ENCODE peak calls at places on chromosomes 11 and 22, in six cellular contexts. One of them, this sample, is unnamed.

GRCh38 chr22:48591286-48592065 is 1236.2 kb downstream of the BRD1 start:
- DNase-seq in fibroblast of pulmonary artery: no peak
- DNase-seq in CD4-positive, CD25-positive, alpha-beta regulatory T cell: no peak
- DNase-seq in CD8-positive, alpha-beta T cell: no peak
- DNase-seq in SJSA1: no peak
- DNase-seq in foreskin fibroblast: no peak
- DNase-seq in this sample: no peak

GRCh38 chr11:70315726-70316125 is 45.2 kb downstream of the PPFIA1 start:
- DNase-seq in CD4-positive, CD25-positive, alpha-beta regulatory T cell: no peak
- DNase-seq in CD8-positive, alpha-beta T cell: no peak
- DNase-seq in foreskin fibroblast: no peak
- DNase-seq in SJSA1: no peak
- DNase-seq in fibroblast of pulmonary artery: no peak
- DNase-seq in this sample: no peak

GRCh38 chr11:131581006-131581405 is 210.6 kb downstream of the NTM start:
- DNase-seq in fibroblast of pulmonary artery: no peak
- DNase-seq in SJSA1: no peak
- DNase-seq in foreskin fibroblast: no peak
- DNase-seq in CD4-positive, CD25-positive, alpha-beta regulatory T cell: no peak
- DNase-seq in CD8-positive, alpha-beta T cell: no peak
- DNase-seq in this sample: no peak

GRCh38 chr11:126925321-126926093 is 75.1 kb downstream of the KIRREL3 start:
- DNase-seq in foreskin fibroblast: peak; percentile 57
- DNase-seq in CD8-positive, alpha-beta T cell: no peak
- DNase-seq in fibroblast of pulmonary artery: no peak
- DNase-seq in CD4-positive, CD25-positive, alpha-beta regulatory T cell: no peak
- DNase-seq in SJSA1: no peak
- DNase-seq in this sample: no peak

GRCh38 chr22:32544953-32545558 is 70.4 kb downstream of the FBXO7 start:
- DNase-seq in CD8-positive, alpha-beta T cell: no peak
- DNase-seq in foreskin fibroblast: peak; percentile 49
- DNase-seq in SJSA1: peak; percentile 81
- DNase-seq in fibroblast of pulmonary artery: no peak
- DNase-seq in CD4-positive, CD25-positive, alpha-beta regulatory T cell: no peak
- DNase-seq in this sample: no peak

GRCh38 chr11:127042445-127042844 is 41.9 kb upstream of the KIRREL3 start:
- DNase-seq in foreskin fibroblast: peak; percentile 33
- DNase-seq in fibroblast of pulmonary artery: no peak
- DNase-seq in CD4-positive, CD25-positive, alpha-beta regulatory T cell: no peak
- DNase-seq in SJSA1: no peak
- DNase-seq in CD8-positive, alpha-beta T cell: no peak
- DNase-seq in this sample: no peak

GRCh38 chr22:46010951-46011626 is 34.1 kb upstream of the WNT7B start:
- DNase-seq in CD8-positive, alpha-beta T cell: no peak
- DNase-seq in fibroblast of pulmonary artery: no peak
- DNase-seq in foreskin fibroblast: no peak
- DNase-seq in SJSA1: no peak
- DNase-seq in CD4-positive, CD25-positive, alpha-beta regulatory T cell: no peak
- DNase-seq in this sample: no peak

GRCh38 chr11:22304337-22304961 is 33.7 kb upstream of the SLC17A6 start:
- DNase-seq in SJSA1: peak; percentile 5
- DNase-seq in foreskin fibroblast: peak; percentile 13
- DNase-seq in fibroblast of pulmonary artery: peak; percentile 54
- DNase-seq in CD8-positive, alpha-beta T cell: no peak
- DNase-seq in CD4-positive, CD25-positive, alpha-beta regulatory T cell: peak; percentile 2
- DNase-seq in this sample: no peak

GRCh38 chr22:50269573-50270301 is 443 bp downstream of the MAPK11 start:
- DNase-seq in SJSA1: no peak
- DNase-seq in fibroblast of pulmonary artery: peak; percentile 45
- DNase-seq in CD8-positive, alpha-beta T cell: no peak
- DNase-seq in CD4-positive, CD25-positive, alpha-beta regulatory T cell: no peak
- DNase-seq in foreskin fibroblast: peak; percentile 81
- DNase-seq in this sample: peak; percentile 32

GRCh38 chr11:16402654-16403447 is 46.5 kb upstream of the SOX6 start:
- DNase-seq in CD4-positive, CD25-positive, alpha-beta regulatory T cell: no peak
- DNase-seq in foreskin fibroblast: no peak
- DNase-seq in CD8-positive, alpha-beta T cell: no peak
- DNase-seq in fibroblast of pulmonary artery: no peak
- DNase-seq in SJSA1: no peak
- DNase-seq in this sample: no peak

GRCh38 chr22:46007848-46008261 is 30.9 kb upstream of the WNT7B start:
- DNase-seq in foreskin fibroblast: peak; percentile 96
- DNase-seq in CD4-positive, CD25-positive, alpha-beta regulatory T cell: no peak
- DNase-seq in fibroblast of pulmonary artery: peak; percentile 96
- DNase-seq in SJSA1: peak; percentile 79
- DNase-seq in CD8-positive, alpha-beta T cell: no peak
- DNase-seq in this sample: no peak

GRCh38 chr11:67463680-67464410 is 5.2 kb downstream of the TMEM134 start:
- DNase-seq in CD4-positive, CD25-positive, alpha-beta regulatory T cell: no peak
- DNase-seq in CD8-positive, alpha-beta T cell: no peak
- DNase-seq in SJSA1: peak; percentile 73
- DNase-seq in fibroblast of pulmonary artery: no peak
- DNase-seq in foreskin fibroblast: no peak
- DNase-seq in this sample: no peak

GRCh38 chr11:48055292-48056132 is 75.2 kb downstream of the PTPRJ start:
- DNase-seq in fibroblast of pulmonary artery: no peak
- DNase-seq in CD8-positive, alpha-beta T cell: peak; percentile 76
- DNase-seq in foreskin fibroblast: peak; percentile 16
- DNase-seq in CD4-positive, CD25-positive, alpha-beta regulatory T cell: peak; percentile 75
- DNase-seq in SJSA1: peak; percentile 63
- DNase-seq in this sample: peak; percentile 80

GRCh38 chr11:125070699-125071254 is 7.7 kb downstream of the SLC37A2 start:
- DNase-seq in SJSA1: no peak
- DNase-seq in CD8-positive, alpha-beta T cell: no peak
- DNase-seq in CD4-positive, CD25-positive, alpha-beta regulatory T cell: no peak
- DNase-seq in foreskin fibroblast: peak; percentile 93
- DNase-seq in fibroblast of pulmonary artery: peak; percentile 77
- DNase-seq in this sample: no peak

GRCh38 chr11:66231561-66231960 is 36.9 kb upstream of the RAB1B start:
- DNase-seq in CD4-positive, CD25-positive, alpha-beta regulatory T cell: no peak
- DNase-seq in fibroblast of pulmonary artery: no peak
- DNase-seq in foreskin fibroblast: no peak
- DNase-seq in SJSA1: no peak
- DNase-seq in CD8-positive, alpha-beta T cell: no peak
- DNase-seq in this sample: no peak

GRCh38 chr11:20597137-20597923 is 2.1 kb upstream of the SLC6A5 start:
- DNase-seq in foreskin fibroblast: no peak
- DNase-seq in fibroblast of pulmonary artery: no peak
- DNase-seq in CD4-positive, CD25-positive, alpha-beta regulatory T cell: no peak
- DNase-seq in SJSA1: no peak
- DNase-seq in CD8-positive, alpha-beta T cell: no peak
- DNase-seq in this sample: no peak
- H3K4me3 ChIP-seq in foreskin fibroblast: no peak overlapping the region
- H3K4me3 ChIP-seq in fibroblast of pulmonary artery: no peak overlapping the region
- H3K4me3 ChIP-seq in CD4-positive, CD25-positive, alpha-beta regulatory T cell: no peak overlapping the region
- H3K4me3 ChIP-seq in SJSA1: no peak overlapping the region
- H3K4me3 ChIP-seq in CD8-positive, alpha-beta T cell: no peak overlapping the region
- H3K4me3 ChIP-seq in this sample: no peak overlapping the region

GRCh38 chr11:35579557-35580396 is 38.5 kb upstream of the FJX1 start:
- DNase-seq in fibroblast of pulmonary artery: peak; percentile 95
- DNase-seq in foreskin fibroblast: peak; percentile 96
- DNase-seq in SJSA1: peak; percentile 95
- DNase-seq in CD4-positive, CD25-positive, alpha-beta regulatory T cell: no peak
- DNase-seq in CD8-positive, alpha-beta T cell: no peak
- DNase-seq in this sample: no peak
- H3K4me3 ChIP-seq in fibroblast of pulmonary artery: no peak overlapping the region
- H3K4me3 ChIP-seq in foreskin fibroblast: no peak overlapping the region
- H3K4me3 ChIP-seq in SJSA1: no peak overlapping the region
- H3K4me3 ChIP-seq in CD4-positive, CD25-positive, alpha-beta regulatory T cell: no peak overlapping the region
- H3K4me3 ChIP-seq in CD8-positive, alpha-beta T cell: no peak overlapping the region
- H3K4me3 ChIP-seq in this sample: no peak overlapping the region

DNA sequence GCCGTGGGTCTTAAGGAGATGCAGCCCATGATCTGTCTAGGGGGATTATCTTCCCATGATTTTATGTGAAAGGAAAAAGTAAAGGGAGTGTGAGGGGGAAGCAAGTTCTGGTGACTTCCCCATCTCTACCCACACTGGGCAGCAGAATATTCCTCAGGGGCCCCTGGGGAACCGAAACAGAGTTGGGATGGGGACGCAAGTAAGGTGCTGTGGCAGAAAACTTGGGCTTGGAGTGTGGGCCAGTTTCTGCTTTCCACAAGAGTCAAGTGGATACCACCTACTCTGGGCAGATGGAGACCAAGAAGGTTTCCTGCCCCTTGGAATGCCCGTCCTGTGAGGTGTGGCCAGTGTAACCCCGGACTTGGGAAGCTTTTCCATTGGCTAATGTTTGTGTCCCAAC is 64.4 kb downstream of the SGSM3 start:
- DNase-seq in SJSA1: no peak
- DNase-seq in foreskin fibroblast: no peak
- DNase-seq in CD8-positive, alpha-beta T cell: no peak
- DNase-seq in CD4-positive, CD25-positive, alpha-beta regulatory T cell: no peak
- DNase-seq in fibroblast of pulmonary artery: no peak
- DNase-seq in this sample: no peak
- H3K4me3 ChIP-seq in SJSA1: no peak overlapping the region
- H3K4me3 ChIP-seq in foreskin fibroblast: no peak overlapping the region
- H3K4me3 ChIP-seq in CD8-positive, alpha-beta T cell: no peak overlapping the region
- H3K4me3 ChIP-seq in CD4-positive, CD25-positive, alpha-beta regulatory T cell: no peak overlapping the region
- H3K4me3 ChIP-seq in fibroblast of pulmonary artery: no peak overlapping the region
- H3K4me3 ChIP-seq in this sample: no peak overlapping the region

GRCh38 chr11:2298131-2298794 is 3.5 kb downstream of the C11orf21 start:
- DNase-seq in CD8-positive, alpha-beta T cell: peak; percentile 47
- DNase-seq in SJSA1: no peak
- DNase-seq in fibroblast of pulmonary artery: no peak
- DNase-seq in foreskin fibroblast: no peak
- DNase-seq in CD4-positive, CD25-positive, alpha-beta regulatory T cell: no peak
- DNase-seq in this sample: no peak
- H3K4me3 ChIP-seq in CD8-positive, alpha-beta T cell: peak overlapping the region; percentile 85
- H3K4me3 ChIP-seq in SJSA1: no peak overlapping the region
- H3K4me3 ChIP-seq in fibroblast of pulmonary artery: no peak overlapping the region
- H3K4me3 ChIP-seq in foreskin fibroblast: no peak overlapping the region
- H3K4me3 ChIP-seq in CD4-positive, CD25-positive, alpha-beta regulatory T cell: no peak overlapping the region
- H3K4me3 ChIP-seq in this sample: no peak overlapping the region

GRCh38 chr11:43579919-43580276 is 100.6 kb upstream of the HSD17B12 start:
- DNase-seq in SJSA1: no peak
- DNase-seq in CD4-positive, CD25-positive, alpha-beta regulatory T cell: no peak
- DNase-seq in fibroblast of pulmonary artery: no peak
- DNase-seq in foreskin fibroblast: no peak
- DNase-seq in CD8-positive, alpha-beta T cell: no peak
- DNase-seq in this sample: no peak
- H3K4me3 ChIP-seq in SJSA1: peak overlapping the region; percentile 32
- H3K4me3 ChIP-seq in CD4-positive, CD25-positive, alpha-beta regulatory T cell: no peak overlapping the region
- H3K4me3 ChIP-seq in fibroblast of pulmonary artery: peak overlapping the region; percentile 52
- H3K4me3 ChIP-seq in foreskin fibroblast: peak overlapping the region; percentile 51
- H3K4me3 ChIP-seq in CD8-positive, alpha-beta T cell: peak overlapping the region; percentile 45
- H3K4me3 ChIP-seq in this sample: no peak overlapping the region

This sample was measured in CD4-positive, alpha-beta memory T cell.